ENCODE peak calls at places on chromosomes 7 and 10, in five cellular contexts. V is NCI-H1417, U is body of pancreas, Q is B cell, T is colonic mucosa. J is an unnamed sample.

GRCh38 chr7:13411641-13412040 is 577.8 kb downstream of the ETV1 start:
- DNase-seq in T (no peak), U (no peak), Q (no peak), V (peak), J (no peak)

GRCh38 chr10:6171891-6172354 is 30.8 kb upstream of the PFKFB3 start:
- DNase-seq in T (peak), V (no peak), Q (no peak), U (no peak), J (no peak)

GRCh38 chr7:89238156-89238555 is 442.6 kb upstream of the TEX47 start:
- DNase-seq in Q (no peak), V (no peak), T (no peak), U (no peak), J (no peak)

GRCh38 chr7:138515001-138515528 is 55.0 kb downstream of the TRIM24 start:
- DNase-seq in U (no peak), Q (peak), T (no peak), V (no peak), J (no peak)

GRCh38 chr7:137576481-137576880 is 232.9 kb upstream of the PTN start:
- DNase-seq in Q (no peak), V (no peak), T (no peak), U (no peak), J (no peak)

GRCh38 chr10:44589181-44589884 is 204.4 kb upstream of the CXCL12 start:
- DNase-seq in V (no peak), Q (no peak), U (no peak), T (no peak), J (no peak)

GRCh38 chr10:129079705-129080104 is 387.3 kb upstream of the MGMT start:
- DNase-seq in V (no peak), T (peak), U (no peak), Q (no peak), J (no peak)

GRCh38 chr7:99844354-99844753 is 16.5 kb downstream of the CYP3A43 start:
- DNase-seq in Q (no peak), U (no peak), V (no peak), T (no peak), J (no peak)

GRCh38 chr10:106399112-106399511 is 765.4 kb downstream of the SORCS1 start:
- DNase-seq in Q (no peak), V (no peak), U (no peak), T (no peak), J (no peak)

GRCh38 chr7:77752016-77752415 is 46.2 kb downstream of the TMEM60 start:
- DNase-seq in V (no peak), T (no peak), U (no peak), Q (no peak), J (no peak)

GRCh38 chr7:36265720-36266119 is 112.7 kb downstream of the EEPD1 start:
- DNase-seq in T (no peak), U (no peak), Q (no peak), V (no peak), J (peak)

GRCh38 chr7:157073949-157074624 is 63.6 kb upstream of the MNX1 start:
- DNase-seq in T (no peak), Q (no peak), V (no peak), U (no peak), J (no peak)

GRCh38 chr7:149856-150636 is 42.3 kb upstream of the FAM20C start:
- DNase-seq in U (peak), V (peak), Q (no peak), T (peak), J (peak)

GRCh38 chr7:7772385-7772784 is 54.0 kb upstream of the RPA3 start:
- DNase-seq in Q (peak), T (no peak), U (no peak), V (peak), J (peak)

GRCh38 chr7:144408116-144408515 is 4.6 kb upstream of the NOBOX start:
- DNase-seq in V (no peak), T (no peak), Q (no peak), U (no peak), J (no peak)

GRCh38 chr10:4181075-4181474 is 396.1 kb upstream of the KLF6 start:
- DNase-seq in Q (no peak), V (no peak), T (no peak), U (no peak), J (no peak)

GRCh38 chr7:156490021-156490800 is 150.4 kb upstream of the RNF32 start:
- DNase-seq in Q (no peak), T (no peak), V (no peak), U (no peak), J (no peak)